ENCODE peak calls at places on chromosome 4, in seven cellular contexts. One of them, this sample, is unnamed.

GRCh38 chr4:85741921-85742591 is 267.1 kb downstream of the ARHGAP24 start:
- ATAC-seq in activated naive CD8-positive, alpha-beta T cell treated with anti-CD3 and anti-CD28 coated beads, Interleukin-2, amount 10 ng/mL, durations not matched to agents 7 days and 5 days: no peak
- ATAC-seq in natural killer cell: no peak
- ATAC-seq in naive thymus-derived CD4-positive, alpha-beta T cell: no peak
- ATAC-seq in K562: peak; percentile 71
- ATAC-seq in HCT116: no peak
- ATAC-seq in aorta: no peak
- ATAC-seq in this sample: no peak

GRCh38 chr4:152591361-152591760 is 55.5 kb upstream of the FBXW7 start:
- ATAC-seq in activated naive CD8-positive, alpha-beta T cell treated with anti-CD3 and anti-CD28 coated beads, Interleukin-2, amount 10 ng/mL, durations not matched to agents 7 days and 5 days: peak; percentile 54
- ATAC-seq in natural killer cell: no peak
- ATAC-seq in naive thymus-derived CD4-positive, alpha-beta T cell: peak; percentile 63
- ATAC-seq in K562: peak; percentile 66
- ATAC-seq in HCT116: no peak
- ATAC-seq in aorta: no peak
- ATAC-seq in this sample: peak; percentile 76

GRCh38 chr4:3385719-3386440 is 55.9 kb upstream of the HGFAC start:
- ATAC-seq in activated naive CD8-positive, alpha-beta T cell treated with anti-CD3 and anti-CD28 coated beads, Interleukin-2, amount 10 ng/mL, durations not matched to agents 7 days and 5 days: no peak
- ATAC-seq in natural killer cell: no peak
- ATAC-seq in naive thymus-derived CD4-positive, alpha-beta T cell: no peak
- ATAC-seq in K562: no peak
- ATAC-seq in HCT116: no peak
- ATAC-seq in aorta: no peak
- ATAC-seq in this sample: no peak

GRCh38 chr4:99120501-99120900 is 23.6 kb downstream of the ADH4 start:
- ATAC-seq in activated naive CD8-positive, alpha-beta T cell treated with anti-CD3 and anti-CD28 coated beads, Interleukin-2, amount 10 ng/mL, durations not matched to agents 7 days and 5 days: no peak
- ATAC-seq in natural killer cell: no peak
- ATAC-seq in naive thymus-derived CD4-positive, alpha-beta T cell: no peak
- ATAC-seq in K562: no peak
- ATAC-seq in HCT116: no peak
- ATAC-seq in aorta: no peak
- ATAC-seq in this sample: no peak

GRCh38 chr4:87128006-87128705 is 92.3 kb downstream of the KLHL8 start:
- ATAC-seq in activated naive CD8-positive, alpha-beta T cell treated with anti-CD3 and anti-CD28 coated beads, Interleukin-2, amount 10 ng/mL, durations not matched to agents 7 days and 5 days: no peak
- ATAC-seq in natural killer cell: no peak
- ATAC-seq in naive thymus-derived CD4-positive, alpha-beta T cell: no peak
- ATAC-seq in K562: no peak
- ATAC-seq in HCT116: no peak
- ATAC-seq in aorta: no peak
- ATAC-seq in this sample: no peak

GRCh38 chr4:74456056-74456744 is 11.3 kb downstream of the AREG start:
- ATAC-seq in activated naive CD8-positive, alpha-beta T cell treated with anti-CD3 and anti-CD28 coated beads, Interleukin-2, amount 10 ng/mL, durations not matched to agents 7 days and 5 days: no peak
- ATAC-seq in natural killer cell: no peak
- ATAC-seq in naive thymus-derived CD4-positive, alpha-beta T cell: no peak
- ATAC-seq in K562: no peak
- ATAC-seq in HCT116: peak; percentile 75
- ATAC-seq in aorta: no peak
- ATAC-seq in this sample: no peak

GRCh38 chr4:55410431-55410830 is 14.7 kb downstream of the TMEM165 start:
- ATAC-seq in activated naive CD8-positive, alpha-beta T cell treated with anti-CD3 and anti-CD28 coated beads, Interleukin-2, amount 10 ng/mL, durations not matched to agents 7 days and 5 days: no peak
- ATAC-seq in natural killer cell: no peak
- ATAC-seq in naive thymus-derived CD4-positive, alpha-beta T cell: no peak
- ATAC-seq in K562: no peak
- ATAC-seq in HCT116: no peak
- ATAC-seq in aorta: no peak
- ATAC-seq in this sample: no peak

GRCh38 chr4:114226968-114227760 is 247.7 kb upstream of the ARSJ start:
- ATAC-seq in activated naive CD8-positive, alpha-beta T cell treated with anti-CD3 and anti-CD28 coated beads, Interleukin-2, amount 10 ng/mL, durations not matched to agents 7 days and 5 days: no peak
- ATAC-seq in natural killer cell: no peak
- ATAC-seq in naive thymus-derived CD4-positive, alpha-beta T cell: no peak
- ATAC-seq in K562: no peak
- ATAC-seq in HCT116: no peak
- ATAC-seq in aorta: no peak
- ATAC-seq in this sample: no peak

GRCh38 chr4:188147776-188148175 is 8.5 kb downstream of the TRIML1 start:
- ATAC-seq in activated naive CD8-positive, alpha-beta T cell treated with anti-CD3 and anti-CD28 coated beads, Interleukin-2, amount 10 ng/mL, durations not matched to agents 7 days and 5 days: no peak
- ATAC-seq in natural killer cell: no peak
- ATAC-seq in naive thymus-derived CD4-positive, alpha-beta T cell: no peak
- ATAC-seq in K562: no peak
- ATAC-seq in HCT116: no peak
- ATAC-seq in aorta: no peak
- ATAC-seq in this sample: no peak

GRCh38 chr4:113618205-113618604 is 143.3 kb downstream of the CAMK2D start:
- ATAC-seq in activated naive CD8-positive, alpha-beta T cell treated with anti-CD3 and anti-CD28 coated beads, Interleukin-2, amount 10 ng/mL, durations not matched to agents 7 days and 5 days: no peak
- ATAC-seq in natural killer cell: no peak
- ATAC-seq in naive thymus-derived CD4-positive, alpha-beta T cell: no peak
- ATAC-seq in K562: no peak
- ATAC-seq in HCT116: no peak
- ATAC-seq in aorta: no peak
- ATAC-seq in this sample: no peak

GRCh38 chr4:42646013-42646784 is 10.7 kb downstream of the ATP8A1 start:
- ATAC-seq in activated naive CD8-positive, alpha-beta T cell treated with anti-CD3 and anti-CD28 coated beads, Interleukin-2, amount 10 ng/mL, durations not matched to agents 7 days and 5 days: no peak
- ATAC-seq in natural killer cell: peak; percentile 60
- ATAC-seq in naive thymus-derived CD4-positive, alpha-beta T cell: no peak
- ATAC-seq in K562: no peak
- ATAC-seq in HCT116: no peak
- ATAC-seq in aorta: no peak
- ATAC-seq in this sample: no peak

GRCh38 chr4:71212216-71212615 is 126.6 kb upstream of the SLC4A4 start:
- ATAC-seq in activated naive CD8-positive, alpha-beta T cell treated with anti-CD3 and anti-CD28 coated beads, Interleukin-2, amount 10 ng/mL, durations not matched to agents 7 days and 5 days: no peak
- ATAC-seq in natural killer cell: no peak
- ATAC-seq in naive thymus-derived CD4-positive, alpha-beta T cell: no peak
- ATAC-seq in K562: no peak
- ATAC-seq in HCT116: no peak
- ATAC-seq in aorta: peak; percentile 12
- ATAC-seq in this sample: no peak

GRCh38 chr4:84958434-84958833 is 8.1 kb downstream of the WDFY3 start:
- ATAC-seq in activated naive CD8-positive, alpha-beta T cell treated with anti-CD3 and anti-CD28 coated beads, Interleukin-2, amount 10 ng/mL, durations not matched to agents 7 days and 5 days: no peak
- ATAC-seq in natural killer cell: no peak
- ATAC-seq in naive thymus-derived CD4-positive, alpha-beta T cell: no peak
- ATAC-seq in K562: no peak
- ATAC-seq in HCT116: no peak
- ATAC-seq in aorta: no peak
- ATAC-seq in this sample: no peak

GRCh38 chr4:16862688-16863087 is 35.8 kb downstream of the LDB2 start:
- ATAC-seq in activated naive CD8-positive, alpha-beta T cell treated with anti-CD3 and anti-CD28 coated beads, Interleukin-2, amount 10 ng/mL, durations not matched to agents 7 days and 5 days: no peak
- ATAC-seq in natural killer cell: no peak
- ATAC-seq in naive thymus-derived CD4-positive, alpha-beta T cell: no peak
- ATAC-seq in K562: no peak
- ATAC-seq in HCT116: no peak
- ATAC-seq in aorta: no peak
- ATAC-seq in this sample: no peak

GRCh38 chr4:15897577-15897976 is 41.0 kb downstream of the FGFBP1 start:
- ATAC-seq in activated naive CD8-positive, alpha-beta T cell treated with anti-CD3 and anti-CD28 coated beads, Interleukin-2, amount 10 ng/mL, durations not matched to agents 7 days and 5 days: no peak
- ATAC-seq in natural killer cell: no peak
- ATAC-seq in naive thymus-derived CD4-positive, alpha-beta T cell: no peak
- ATAC-seq in K562: no peak
- ATAC-seq in HCT116: no peak
- ATAC-seq in aorta: no peak
- ATAC-seq in this sample: no peak

GRCh38 chr4:150573534-150573933 is 8.4 kb upstream of the MAB21L2 start:
- ATAC-seq in activated naive CD8-positive, alpha-beta T cell treated with anti-CD3 and anti-CD28 coated beads, Interleukin-2, amount 10 ng/mL, durations not matched to agents 7 days and 5 days: no peak
- ATAC-seq in natural killer cell: peak; percentile 56
- ATAC-seq in naive thymus-derived CD4-positive, alpha-beta T cell: no peak
- ATAC-seq in K562: peak; percentile 20
- ATAC-seq in HCT116: no peak
- ATAC-seq in aorta: no peak
- ATAC-seq in this sample: no peak

GRCh38 chr4:3331511-3332394 is 38.9 kb downstream of the RGS12 start:
- ATAC-seq in activated naive CD8-positive, alpha-beta T cell treated with anti-CD3 and anti-CD28 coated beads, Interleukin-2, amount 10 ng/mL, durations not matched to agents 7 days and 5 days: no peak
- ATAC-seq in natural killer cell: no peak
- ATAC-seq in naive thymus-derived CD4-positive, alpha-beta T cell: no peak
- ATAC-seq in K562: no peak
- ATAC-seq in HCT116: no peak
- ATAC-seq in aorta: peak; percentile 65
- ATAC-seq in this sample: peak; percentile 49

GRCh38 chr4:139184129-139184528 is 7.1 kb upstream of the ELF2 start:
- ATAC-seq in activated naive CD8-positive, alpha-beta T cell treated with anti-CD3 and anti-CD28 coated beads, Interleukin-2, amount 10 ng/mL, durations not matched to agents 7 days and 5 days: peak; percentile 52
- ATAC-seq in natural killer cell: no peak
- ATAC-seq in naive thymus-derived CD4-positive, alpha-beta T cell: peak; percentile 47
- ATAC-seq in K562: peak; percentile 46
- ATAC-seq in HCT116: peak; percentile 59
- ATAC-seq in aorta: no peak
- ATAC-seq in this sample: no peak

GRCh38 chr4:57051100-57051499 is 59.1 kb downstream of the IGFBP7 start:
- ATAC-seq in activated naive CD8-positive, alpha-beta T cell treated with anti-CD3 and anti-CD28 coated beads, Interleukin-2, amount 10 ng/mL, durations not matched to agents 7 days and 5 days: no peak
- ATAC-seq in natural killer cell: no peak
- ATAC-seq in naive thymus-derived CD4-positive, alpha-beta T cell: peak; percentile 64
- ATAC-seq in K562: no peak
- ATAC-seq in HCT116: no peak
- ATAC-seq in aorta: peak; percentile 26
- ATAC-seq in this sample: no peak

GRCh38 chr4:54402880-54403503 is 173.9 kb downstream of the PDGFRA start:
- ATAC-seq in activated naive CD8-positive, alpha-beta T cell treated with anti-CD3 and anti-CD28 coated beads, Interleukin-2, amount 10 ng/mL, durations not matched to agents 7 days and 5 days: no peak
- ATAC-seq in natural killer cell: no peak
- ATAC-seq in naive thymus-derived CD4-positive, alpha-beta T cell: no peak
- ATAC-seq in K562: peak; percentile 28
- ATAC-seq in HCT116: no peak
- ATAC-seq in aorta: no peak
- ATAC-seq in this sample: no peak

GRCh38 chr4:7911044-7911578 is 28.6 kb downstream of the AFAP1 start:
- ATAC-seq in activated naive CD8-positive, alpha-beta T cell treated with anti-CD3 and anti-CD28 coated beads, Interleukin-2, amount 10 ng/mL, durations not matched to agents 7 days and 5 days: no peak
- ATAC-seq in natural killer cell: no peak
- ATAC-seq in naive thymus-derived CD4-positive, alpha-beta T cell: no peak
- ATAC-seq in K562: no peak
- ATAC-seq in HCT116: no peak
- ATAC-seq in aorta: peak; percentile 59
- ATAC-seq in this sample: peak; percentile 70

GRCh38 chr4:162139412-162139811 is 24.4 kb downstream of the FSTL5 start:
- ATAC-seq in activated naive CD8-positive, alpha-beta T cell treated with anti-CD3 and anti-CD28 coated beads, Interleukin-2, amount 10 ng/mL, durations not matched to agents 7 days and 5 days: no peak
- ATAC-seq in natural killer cell: no peak
- ATAC-seq in naive thymus-derived CD4-positive, alpha-beta T cell: no peak
- ATAC-seq in K562: no peak
- ATAC-seq in HCT116: no peak
- ATAC-seq in aorta: no peak
- ATAC-seq in this sample: no peak

GRCh38 chr4:3489451-3489962 is 26.4 kb downstream of the DOK7 start:
- ATAC-seq in activated naive CD8-positive, alpha-beta T cell treated with anti-CD3 and anti-CD28 coated beads, Interleukin-2, amount 10 ng/mL, durations not matched to agents 7 days and 5 days: peak; percentile 21
- ATAC-seq in natural killer cell: no peak
- ATAC-seq in naive thymus-derived CD4-positive, alpha-beta T cell: no peak
- ATAC-seq in K562: peak; percentile 44
- ATAC-seq in HCT116: no peak
- ATAC-seq in aorta: no peak
- ATAC-seq in this sample: no peak

This sample was measured in gastroesophageal sphincter.